ENCODE peak calls at places on chromosomes 2 and 18, in six cellular contexts. D is thoracic aorta, B is CMK, K is MM.1S, N is aorta, J is fibroblast of the conjunctiva. M is an unnamed sample.
A peak's percentile ranks its signal among the peaks of the same experiment; 100 is the strongest.

GRCh38 chr2:231397011-231397927 is 1.8 kb downstream of the B3GNT7 start:
- DNase-seq in K (peak; percentile 36), N (peak; percentile 13), J (no peak), D (no peak), B (no peak), M (no peak)

GRCh38 chr2:64787019-64787365 is 133.3 kb upstream of the SERTAD2 start:
- DNase-seq in J (no peak), B (no peak), N (no peak), K (no peak), D (no peak), M (no peak)

GRCh38 chr2:142710336-142710735 is 167.1 kb upstream of the KYNU start:
- DNase-seq in B (no peak), J (no peak), N (no peak), D (no peak), K (no peak), M (no peak)

GRCh38 chr18:65751145-65752085 is 603 bp downstream of the CDH7 start:
- DNase-seq in B (no peak), K (no peak), N (peak; percentile 37), J (no peak), D (no peak), M (no peak)

GRCh38 chr18:63119647-63120046 is 199.9 kb downstream of the BCL2 start:
- DNase-seq in J (peak; percentile 14), B (no peak), N (no peak), D (no peak), K (no peak), M (no peak)

GRCh38 chr2:214856116-214856515 is 46.6 kb upstream of the BARD1 start:
- DNase-seq in J (no peak), B (no peak), D (no peak), K (no peak), N (no peak), M (peak; percentile 13)

GRCh38 chr2:47082976-47083375 is 72.1 kb downstream of the STPG4 start:
- DNase-seq in N (no peak), K (no peak), J (no peak), D (no peak), B (no peak), M (no peak)

GRCh38 chr2:6864938-6865345 is 765 bp downstream of the CMPK2 start:
- DNase-seq in D (no peak), J (no peak), N (no peak), K (no peak), B (no peak), M (no peak)

GRCh38 chr2:100291152-100291970 is 30.9 kb downstream of the LONRF2 start:
- DNase-seq in J (peak; percentile 73), K (no peak), N (peak; percentile 54), B (peak; percentile 61), D (no peak), M (peak; percentile 87)

GRCh38 chr18:58190842-58191530 is 147.0 kb downstream of the NEDD4L start:
- DNase-seq in J (no peak), N (no peak), K (no peak), B (no peak), D (no peak), M (no peak)

GRCh38 chr18:21914739-21915319 is 174.2 kb downstream of the MIB1 start:
- DNase-seq in B (no peak), N (no peak), J (peak; percentile 10), K (no peak), D (no peak), M (peak; percentile 46)

GRCh38 chr2:48400553-48401179 is 129.3 kb upstream of the STON1 start:
- DNase-seq in N (no peak), B (no peak), D (no peak), J (no peak), K (no peak), M (no peak)

M was measured in astrocyte of the cerebellum.